ENCODE peak calls at places on chromosome 6, in five cellular contexts. One of them, this sample, is unnamed.

GRCh38 chr6:30770164-30770563 is 25.8 kb upstream of the IER3 start:
- DNase-seq in cardiac fibroblast: peak
- DNase-seq in adrenal gland: no peak
- DNase-seq in H1: no peak
- DNase-seq in AG04449: no peak
- DNase-seq in this sample: peak

GRCh38 chr6:44842616-44843015 is 455.1 kb downstream of the CDC5L start:
- DNase-seq in AG04449: no peak
- DNase-seq in cardiac fibroblast: peak
- DNase-seq in adrenal gland: no peak
- DNase-seq in H1: no peak
- DNase-seq in this sample: peak

GRCh38 chr6:11233936-11234573 is 1.6 kb upstream of the NEDD9 start:
- DNase-seq in cardiac fibroblast: no peak
- DNase-seq in adrenal gland: no peak
- DNase-seq in AG04449: no peak
- DNase-seq in H1: no peak
- DNase-seq in this sample: no peak

GRCh38 chr6:141133346-141133745 is 999.4 kb upstream of the GJE1 start:
- DNase-seq in adrenal gland: no peak
- DNase-seq in AG04449: peak
- DNase-seq in H1: no peak
- DNase-seq in cardiac fibroblast: no peak
- DNase-seq in this sample: no peak

GRCh38 chr6:79426625-79427278 is 110.5 kb downstream of the LCA5 start:
- DNase-seq in H1: no peak
- DNase-seq in adrenal gland: no peak
- DNase-seq in cardiac fibroblast: no peak
- DNase-seq in AG04449: no peak
- DNase-seq in this sample: no peak

GRCh38 chr6:39049575-39050283 is 1.1 kb downstream of the GLP1R start:
- DNase-seq in cardiac fibroblast: no peak
- DNase-seq in H1: no peak
- DNase-seq in adrenal gland: no peak
- DNase-seq in AG04449: no peak
- DNase-seq in this sample: no peak

GRCh38 chr6:30600576-30600975 is 16.5 kb downstream of the PPP1R10 start:
- DNase-seq in AG04449: no peak
- DNase-seq in cardiac fibroblast: no peak
- DNase-seq in H1: no peak
- DNase-seq in adrenal gland: peak
- DNase-seq in this sample: no peak

GRCh38 chr6:112429226-112429625 is 82.1 kb downstream of the RFPL4B start:
- DNase-seq in AG04449: no peak
- DNase-seq in cardiac fibroblast: peak
- DNase-seq in adrenal gland: no peak
- DNase-seq in H1: peak
- DNase-seq in this sample: no peak

GRCh38 chr6:25312034-25312620 is 33.0 kb downstream of the CARMIL1 start:
- DNase-seq in cardiac fibroblast: peak
- DNase-seq in AG04449: no peak
- DNase-seq in H1: no peak
- DNase-seq in adrenal gland: no peak
- DNase-seq in this sample: peak

GRCh38 chr6:46963626-46964025 is 41.9 kb upstream of the ADGRF5 start:
- DNase-seq in AG04449: no peak
- DNase-seq in adrenal gland: no peak
- DNase-seq in cardiac fibroblast: peak
- DNase-seq in H1: no peak
- DNase-seq in this sample: no peak

GRCh38 chr6:22601941-22602340 is 32.6 kb downstream of the HDGFL1 start:
- DNase-seq in cardiac fibroblast: no peak
- DNase-seq in adrenal gland: no peak
- DNase-seq in H1: no peak
- DNase-seq in AG04449: no peak
- DNase-seq in this sample: no peak

GRCh38 chr6:164184410-164184809 is 769.9 kb downstream of the QKI start:
- DNase-seq in adrenal gland: no peak
- DNase-seq in cardiac fibroblast: no peak
- DNase-seq in H1: no peak
- DNase-seq in AG04449: no peak
- DNase-seq in this sample: no peak

DNA sequence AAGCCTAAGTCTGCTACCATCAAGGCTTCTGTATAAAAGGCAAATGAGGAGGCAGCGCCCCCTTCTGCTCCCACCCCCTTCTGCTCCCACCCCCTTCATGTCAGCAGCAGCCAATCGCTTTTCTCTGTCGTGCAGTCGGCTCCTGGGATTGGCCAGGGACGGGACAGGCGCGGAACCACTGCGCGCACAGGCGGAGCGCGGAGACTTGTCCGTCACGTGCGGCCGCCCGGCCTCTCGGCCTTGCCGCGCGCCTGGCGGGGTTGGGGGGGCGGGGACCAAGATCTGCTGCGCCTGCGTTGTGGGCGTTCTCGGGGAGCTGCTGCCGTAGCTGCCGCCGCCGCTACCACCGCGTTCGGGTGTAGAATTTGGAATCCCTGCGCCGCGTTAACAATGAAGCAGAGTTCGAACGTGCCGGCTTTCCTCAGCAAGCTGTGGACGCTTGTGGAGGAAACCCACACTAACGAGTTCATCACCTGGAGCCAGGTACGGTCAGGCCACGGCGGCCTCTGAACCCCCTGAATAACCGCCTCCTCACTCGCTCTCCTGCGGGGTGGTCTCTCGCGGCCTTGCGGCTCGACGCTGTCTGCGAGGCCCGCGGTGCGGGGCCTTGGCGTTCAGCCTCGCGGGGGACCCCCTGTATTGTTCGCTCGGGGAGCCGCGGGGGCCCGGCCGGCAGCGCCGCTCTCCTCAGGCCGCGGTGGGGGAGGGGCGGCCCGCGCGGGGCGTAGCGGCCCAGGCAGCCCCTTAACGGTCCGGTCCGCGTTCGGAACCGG is at the start of gene HSF2:
- DNase-seq in AG04449: no peak
- DNase-seq in adrenal gland: peak
- DNase-seq in cardiac fibroblast: peak
- DNase-seq in H1: peak
- DNase-seq in this sample: peak
- TF ChIP-seq CTCF in AG04449: peak
- TF ChIP-seq CTCF in adrenal gland: peak
- TF ChIP-seq CTCF in cardiac fibroblast: no peak
- TF ChIP-seq CTCF in H1: peak
- TF ChIP-seq CTCF in this sample: peak

GRCh38 chr6:104638841-104639290 is 220.9 kb downstream of the HACE1 start:
- DNase-seq in AG04449: no peak
- DNase-seq in adrenal gland: no peak
- DNase-seq in H1: no peak
- DNase-seq in cardiac fibroblast: peak
- DNase-seq in this sample: no peak
- H3K4me3 ChIP-seq in AG04449: no peak
- H3K4me3 ChIP-seq in adrenal gland: no peak
- H3K4me3 ChIP-seq in H1: no peak
- H3K4me3 ChIP-seq in cardiac fibroblast: no peak
- H3K4me3 ChIP-seq in this sample: no peak

GRCh38 chr6:4008324-4009047 is 70.5 kb downstream of the FAM217A start:
- DNase-seq in AG04449: peak
- DNase-seq in H1: no peak
- DNase-seq in cardiac fibroblast: peak
- DNase-seq in adrenal gland: no peak
- DNase-seq in this sample: peak
- TF ChIP-seq CTCF in AG04449: peak
- TF ChIP-seq CTCF in H1: no peak
- TF ChIP-seq CTCF in cardiac fibroblast: peak
- TF ChIP-seq CTCF in adrenal gland: peak
- TF ChIP-seq CTCF in this sample: peak

DNA sequence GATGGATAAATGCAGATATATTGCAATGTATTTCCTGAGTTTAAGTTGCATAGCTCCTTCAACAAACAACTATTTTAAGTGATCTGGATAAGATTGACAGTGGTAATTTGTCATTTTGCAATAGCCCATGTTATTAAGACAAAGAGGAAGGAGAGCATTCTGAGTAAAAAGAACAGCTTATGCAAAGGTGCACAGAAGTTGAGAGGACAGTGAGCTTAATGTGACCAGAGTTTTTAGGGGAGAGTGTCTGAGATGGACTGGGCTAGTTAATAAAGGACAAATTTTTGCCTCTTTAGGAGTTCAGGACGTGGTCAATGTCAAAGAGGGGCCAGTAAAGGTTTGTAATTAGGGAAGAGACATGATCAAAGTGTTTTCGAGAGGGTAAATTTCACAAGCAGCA is 48.8 kb upstream of the FBXO30 start:
- DNase-seq in cardiac fibroblast: no peak
- DNase-seq in H1: no peak
- DNase-seq in AG04449: no peak
- DNase-seq in adrenal gland: no peak
- DNase-seq in this sample: no peak
- H3K4me3 ChIP-seq in cardiac fibroblast: no peak
- H3K4me3 ChIP-seq in H1: no peak
- H3K4me3 ChIP-seq in AG04449: no peak
- H3K4me3 ChIP-seq in adrenal gland: no peak
- H3K4me3 ChIP-seq in this sample: no peak

DNA sequence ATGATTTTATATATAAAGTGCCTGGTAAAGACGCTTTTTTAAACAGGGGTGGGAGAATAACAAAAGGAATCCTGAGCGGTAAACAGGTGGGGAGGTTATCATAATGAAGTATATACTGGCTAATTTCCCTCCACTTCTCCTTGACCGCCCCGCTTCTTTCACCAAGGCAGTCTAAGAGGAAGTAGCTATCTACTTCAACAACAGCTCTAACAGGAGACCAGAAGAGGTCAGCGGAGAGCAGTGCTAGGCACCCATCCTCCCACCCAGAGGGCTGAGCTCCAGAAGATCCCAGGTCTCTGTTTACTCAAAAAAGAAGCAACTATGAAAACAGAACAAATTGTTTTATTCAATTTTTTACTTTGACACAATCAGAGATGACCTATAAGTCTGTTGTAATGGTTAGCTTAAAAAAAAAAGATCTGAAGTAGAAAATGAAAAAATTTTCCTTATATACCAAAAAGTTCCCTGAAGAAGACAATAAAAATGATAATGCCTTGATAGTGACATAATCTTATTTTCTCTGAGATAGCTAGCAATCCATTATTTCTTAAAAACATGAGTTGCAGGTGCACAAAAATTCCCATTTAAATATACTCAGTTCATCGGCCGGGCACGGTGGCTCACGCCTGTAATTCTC is 141.1 kb downstream of the PDSS2 start:
- DNase-seq in cardiac fibroblast: peak
- DNase-seq in adrenal gland: peak
- DNase-seq in AG04449: no peak
- DNase-seq in H1: peak
- DNase-seq in this sample: peak
- TF ChIP-seq CTCF in cardiac fibroblast: peak
- TF ChIP-seq CTCF in adrenal gland: peak
- TF ChIP-seq CTCF in AG04449: peak
- TF ChIP-seq CTCF in H1: peak
- TF ChIP-seq CTCF in this sample: peak

DNA sequence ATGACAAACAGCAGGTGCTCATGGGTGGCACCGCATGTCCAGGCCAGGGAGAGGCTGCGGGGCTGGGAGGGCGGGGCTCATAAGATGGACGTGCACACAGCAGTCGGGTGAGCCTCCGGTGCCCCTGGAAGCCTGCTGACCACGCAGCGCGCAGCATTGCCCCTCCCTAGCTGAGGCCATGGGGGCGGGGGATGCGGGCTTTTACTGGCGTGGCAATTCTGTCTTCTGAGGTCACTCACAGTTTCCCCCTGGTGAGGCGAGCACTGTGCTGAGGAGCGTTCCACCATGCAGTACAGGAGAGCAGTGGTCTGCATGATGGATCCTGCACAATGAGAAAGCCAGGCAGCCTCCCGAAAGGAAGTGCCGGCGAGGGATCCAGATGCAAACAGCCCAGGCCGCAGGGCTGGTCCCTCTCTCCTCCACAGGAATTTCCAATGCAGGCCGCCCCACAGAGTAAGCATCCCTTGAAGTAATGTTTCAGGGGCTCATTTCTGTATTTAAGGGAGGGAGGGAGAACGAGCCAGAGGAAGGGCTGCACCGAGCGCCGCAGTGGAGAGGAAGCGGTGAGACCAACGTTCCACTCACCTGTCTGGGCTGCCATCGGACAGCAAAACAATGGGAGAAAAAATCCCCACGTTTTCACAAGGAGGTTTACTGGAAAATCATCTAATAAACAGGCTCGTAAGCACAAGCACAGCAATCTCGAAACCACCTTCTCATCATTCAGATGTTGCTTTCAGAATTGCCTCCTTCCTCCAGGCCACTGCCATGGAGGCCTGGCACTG is 56.0 kb downstream of the IRF4 start:
- DNase-seq in AG04449: no peak
- DNase-seq in adrenal gland: no peak
- DNase-seq in cardiac fibroblast: no peak
- DNase-seq in H1: no peak
- DNase-seq in this sample: no peak
- H3K4me3 ChIP-seq in AG04449: no peak
- H3K4me3 ChIP-seq in adrenal gland: no peak
- H3K4me3 ChIP-seq in cardiac fibroblast: no peak
- H3K4me3 ChIP-seq in H1: no peak
- H3K4me3 ChIP-seq in this sample: no peak

GRCh38 chr6:96286503-96286902 is 235.1 kb upstream of the UFL1 start:
- DNase-seq in AG04449: no peak
- DNase-seq in cardiac fibroblast: no peak
- DNase-seq in adrenal gland: no peak
- DNase-seq in H1: no peak
- DNase-seq in this sample: no peak
- TF ChIP-seq CTCF in AG04449: no peak
- TF ChIP-seq CTCF in cardiac fibroblast: no peak
- TF ChIP-seq CTCF in adrenal gland: no peak
- TF ChIP-seq CTCF in H1: peak
- TF ChIP-seq CTCF in this sample: no peak

GRCh38 chr6:160678744-160679401 is 14.8 kb upstream of the LPA start:
- DNase-seq in H1: no peak
- DNase-seq in adrenal gland: no peak
- DNase-seq in cardiac fibroblast: no peak
- DNase-seq in AG04449: no peak
- DNase-seq in this sample: peak
- H3K4me3 ChIP-seq in H1: peak
- H3K4me3 ChIP-seq in adrenal gland: no peak
- H3K4me3 ChIP-seq in cardiac fibroblast: no peak
- H3K4me3 ChIP-seq in AG04449: no peak
- H3K4me3 ChIP-seq in this sample: peak

GRCh38 chr6:53510751-53511150 is 34.1 kb downstream of the GCLC start:
- DNase-seq in adrenal gland: no peak
- DNase-seq in AG04449: no peak
- DNase-seq in cardiac fibroblast: no peak
- DNase-seq in H1: no peak
- DNase-seq in this sample: no peak
- TF ChIP-seq CTCF in adrenal gland: no peak
- TF ChIP-seq CTCF in AG04449: no peak
- TF ChIP-seq CTCF in cardiac fibroblast: no peak
- TF ChIP-seq CTCF in H1: no peak
- TF ChIP-seq CTCF in this sample: no peak

This sample was measured in bronchial epithelial cell.